ENCODE peak calls at places on chromosomes 16 and 17, in nine cellular contexts. X is stomach, Z is A549, C is sigmoid colon, F is SK-N-SH, Q is tibial nerve, R is H1, T is GM12878, L is K562. U is an unnamed sample.

GRCh38 chr17:63405741-63406261 is 40.3 kb downstream of the CYB561 start:
- DNase-seq in F (peak; percentile 54), C (no peak), R (no peak), Q (peak; percentile 42), X (no peak), L (peak; percentile 42), T (no peak), Z (peak; percentile 80), U (no peak)

GRCh38 chr17:5942687-5943086 is 127.5 kb upstream of the WSCD1 start:
- DNase-seq in Q (no peak), C (no peak), Z (no peak), X (no peak), T (no peak), F (no peak), R (no peak), L (peak; percentile 38), U (no peak)

GRCh38 chr17:14078027-14078426 is 8.7 kb downstream of the COX10 start:
- DNase-seq in F (no peak), Q (no peak), X (no peak), T (no peak), C (no peak), Z (no peak), L (no peak), R (no peak), U (no peak)

GRCh38 chr17:73365934-73366623 is 54.3 kb upstream of the CDC42EP4 start:
- DNase-seq in L (no peak), C (no peak), Z (no peak), Q (peak; percentile 50), T (no peak), X (no peak), F (no peak), R (no peak), U (peak; percentile 52)

GRCh38 chr17:72733619-72734282 is 358.7 kb downstream of the SLC39A11 start:
- DNase-seq in L (no peak), F (no peak), Z (no peak), R (no peak), C (no peak), T (no peak), Q (no peak), X (no peak), U (no peak)

GRCh38 chr17:82373731-82374625 is 2.4 kb downstream of the UTS2R start:
- DNase-seq in L (no peak), F (peak; percentile 68), Q (no peak), Z (no peak), R (no peak), X (no peak), T (no peak), C (no peak), U (no peak)

GRCh38 chr17:4003501-4004421 is 39.5 kb upstream of the ATP2A3 start:
- DNase-seq in Z (no peak), T (no peak), L (peak; percentile 23), Q (no peak), C (peak; percentile 61), R (peak; percentile 73), X (peak; percentile 81), F (peak; percentile 49), U (no peak)

GRCh38 chr17:50283714-50284432 is 9.6 kb downstream of the TMEM92 start:
- DNase-seq in R (no peak), L (no peak), T (no peak), C (no peak), X (no peak), Z (no peak), Q (no peak), F (no peak), U (no peak)

GRCh38 chr17:83046759-83047478 is 32.5 kb upstream of the METRNL start:
- DNase-seq in C (peak; percentile 25), Q (no peak), Z (no peak), F (no peak), X (no peak), T (no peak), R (peak; percentile 2), L (no peak), U (no peak)

GRCh38 chr16:75236736-75237397 is 14.6 kb downstream of the BCAR1 start:
- DNase-seq in R (no peak), T (no peak), Z (no peak), F (no peak), Q (no peak), X (no peak), L (no peak), C (no peak), U (peak; percentile 24)
- H3K27ac ChIP-seq in R (no peak overlapping the region), T (no peak overlapping the region), Z (no peak overlapping the region), F (peak overlapping the region; percentile 23), Q (peak overlapping the region; percentile 86), X (no peak overlapping the region), L (no peak overlapping the region), C (peak overlapping the region; percentile 82), U (no peak overlapping the region)

DNA sequence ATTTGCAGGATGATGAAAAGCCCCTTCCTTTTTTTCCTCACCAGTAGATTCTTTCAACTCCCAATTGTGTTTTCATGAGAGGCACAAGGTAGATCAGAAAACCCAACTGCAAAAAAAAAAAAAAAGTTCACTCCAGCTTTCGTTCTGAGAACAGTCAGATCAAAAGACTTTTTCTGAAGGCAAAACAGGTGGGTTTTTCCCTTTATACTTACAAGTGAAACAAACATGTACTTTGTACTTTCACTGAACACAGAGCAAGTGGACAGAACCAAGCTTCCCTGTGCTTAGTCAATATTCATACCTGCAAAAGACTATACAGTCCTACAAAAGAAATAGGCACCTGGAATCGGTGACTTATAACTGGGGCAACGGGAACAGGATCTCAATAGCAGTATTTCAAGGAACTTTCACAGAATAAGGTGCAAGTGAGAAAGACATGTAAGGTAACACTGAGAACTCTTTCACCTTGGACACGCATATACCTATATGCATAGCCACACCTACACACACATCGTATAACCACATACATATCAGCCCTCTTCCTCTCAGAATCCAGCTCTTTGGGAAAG is 54.1 kb downstream of the TOX3 start:
- DNase-seq in T (peak; percentile 24), L (no peak), C (no peak), R (no peak), X (no peak), F (no peak), Q (no peak), Z (no peak), U (no peak)
- H3K4me3 ChIP-seq in T (no peak overlapping the region), L (no peak overlapping the region), C (no peak overlapping the region), R (no peak overlapping the region), X (no peak overlapping the region), F (no peak overlapping the region), Q (no peak overlapping the region), Z (no peak overlapping the region), U (no peak overlapping the region)

DNA sequence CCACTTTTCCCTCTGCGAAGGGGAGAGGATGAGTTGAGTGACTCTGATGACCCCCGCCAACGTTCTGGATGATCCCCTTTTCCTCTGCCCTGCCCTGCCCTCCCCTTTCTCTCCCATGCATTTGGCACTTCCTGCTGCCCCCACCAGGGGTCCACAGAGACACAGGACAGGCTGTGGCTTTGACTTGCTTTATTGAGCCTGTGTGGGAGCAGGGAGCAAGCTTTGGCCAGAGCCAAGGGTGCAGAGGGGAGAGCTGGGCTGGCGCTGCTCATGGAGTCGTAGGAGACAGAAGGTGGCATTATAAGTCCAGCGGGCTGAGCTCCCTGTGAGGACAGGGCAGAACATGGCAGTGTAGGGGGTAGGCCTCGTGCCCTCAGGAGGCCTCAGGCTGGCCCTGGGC is 1.6 kb downstream of the PPY start:
- DNase-seq in X (no peak), Z (peak; percentile 58), T (no peak), C (no peak), L (peak; percentile 63), R (peak; percentile 83), F (peak; percentile 81), Q (no peak), U (no peak)
- TF ChIP-seq EP300 in X (no peak), Z (no peak), T (no peak), C (no peak), L (no peak), R (no peak), F (no peak), Q (no peak), U (no peak)

DNA sequence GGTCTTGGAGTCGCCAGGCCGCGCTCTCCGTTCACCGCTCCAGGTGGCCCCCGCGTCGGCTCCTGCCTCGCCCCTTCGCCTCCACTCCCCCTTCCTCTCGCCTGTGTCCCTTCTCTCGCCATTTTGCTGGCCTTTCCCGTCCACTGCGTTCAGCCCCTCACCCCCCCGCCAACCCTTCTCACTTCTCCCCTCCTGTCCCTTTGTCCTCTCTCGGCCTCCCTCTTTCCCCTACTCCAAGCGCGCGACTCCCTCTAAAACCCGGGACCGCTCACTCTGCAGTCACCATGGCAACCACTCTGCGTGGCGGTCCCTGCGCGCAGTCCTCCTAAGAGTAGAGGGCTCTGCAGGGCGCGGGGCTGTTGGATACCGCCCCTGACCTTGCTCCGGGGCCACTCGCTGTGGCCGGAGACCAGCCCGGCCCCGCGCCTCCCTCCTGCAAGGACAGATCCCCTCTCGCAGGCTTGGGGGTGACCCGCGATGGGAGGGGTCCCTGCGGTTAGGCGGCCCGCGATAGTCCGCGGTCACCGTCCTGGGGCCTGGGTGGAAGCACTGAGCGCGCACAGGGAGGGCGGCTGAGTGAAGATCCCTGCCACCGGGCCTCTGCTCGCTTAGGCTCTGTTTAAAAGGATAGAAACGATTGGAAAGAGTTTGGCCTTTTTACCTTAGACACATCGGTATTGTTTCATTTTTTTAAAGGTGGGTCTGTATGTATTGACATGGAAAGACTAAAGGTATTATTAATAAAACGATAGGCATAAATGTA is 454 bp downstream of the CCDC40 start:
- DNase-seq in Q (no peak), F (peak; percentile 92), R (peak; percentile 85), Z (peak; percentile 63), T (no peak), C (no peak), X (no peak), L (peak; percentile 47), U (no peak)
- H3K27ac ChIP-seq in Q (peak overlapping the region; percentile 97), F (peak overlapping the region; percentile 91), R (peak overlapping the region; percentile 87), Z (peak overlapping the region; percentile 83), T (no peak overlapping the region), C (peak overlapping the region; percentile 91), X (peak overlapping the region; percentile 95), L (no peak overlapping the region), U (peak overlapping the region; percentile 64)

DNA sequence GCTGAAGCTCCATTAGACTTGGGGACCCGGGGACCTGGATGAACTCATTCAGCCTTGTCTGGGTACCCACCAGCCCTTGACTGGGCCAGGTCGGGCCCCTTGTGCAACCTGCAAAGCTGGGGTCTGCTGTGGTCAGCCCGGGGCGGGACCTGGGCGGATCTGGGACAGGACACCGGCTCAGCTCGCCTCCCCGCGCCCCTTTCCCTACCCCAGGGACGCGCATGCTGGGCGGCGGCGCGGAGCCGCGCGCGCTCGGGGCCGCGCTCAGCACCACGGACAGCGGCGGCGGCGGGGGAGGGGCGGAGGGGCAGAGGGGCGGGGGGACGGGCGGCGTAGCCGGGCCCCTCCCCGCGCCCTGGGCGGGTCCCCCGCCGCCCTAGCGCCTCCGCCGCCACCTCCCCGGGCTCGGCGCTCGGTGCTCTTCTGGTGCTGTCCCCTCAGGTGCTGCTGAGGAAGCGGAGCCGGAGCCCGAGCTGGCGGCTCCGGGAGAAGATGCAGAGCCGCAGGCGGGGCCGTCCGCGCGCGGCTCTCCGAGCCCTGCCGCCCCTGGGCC is 7.4 kb downstream of the ACD start:
- DNase-seq in T (no peak), L (peak; percentile 97), Q (no peak), C (no peak), Z (no peak), X (no peak), F (peak; percentile 95), R (peak; percentile 83), U (no peak)
- H3K4me3 ChIP-seq in T (no peak overlapping the region), L (peak overlapping the region; percentile 29), Q (no peak overlapping the region), C (peak overlapping the region; percentile 17), Z (peak overlapping the region; percentile 58), X (peak overlapping the region; percentile 35), F (peak overlapping the region; percentile 64), R (peak overlapping the region; percentile 57), U (peak overlapping the region; percentile 16)

GRCh38 chr17:76370261-76370993 is 14.0 kb upstream of the SPHK1 start:
- DNase-seq in T (no peak), C (peak; percentile 90), R (no peak), F (peak; percentile 65), Z (peak; percentile 62), L (peak; percentile 58), X (peak; percentile 47), Q (peak; percentile 65), U (peak; percentile 25)
- TF ChIP-seq EP300 in T (no peak), C (no peak), R (no peak), F (no peak), Z (no peak), L (no peak), X (no peak), Q (no peak), U (no peak)